ENCODE peak calls at places on chromosomes 13 and 19, in ten cellular contexts. B is OCI-LY7, K is BJ, X is astrocyte of the cerebellum, G is IMR-90, J is AG09309, F is bronchial epithelial cell, Y is fibroblast of pulmonary artery, V is heart left ventricle, M is epithelial cell of esophagus. W is an unnamed sample.

GRCh38 chr19:46487802-46488445 is 7.7 kb downstream of the PNMA8B start:
- DNase-seq in B (peak), K (no peak), X (no peak), G (peak), J (no peak), F (peak), Y (peak), V (peak), M (peak), W (peak)

GRCh38 chr19:12681074-12681987 is at the start of gene DHPS:
- DNase-seq in B (peak), K (peak), X (peak), G (peak), J (peak), F (peak), Y (peak), V (peak), M (peak), W (peak)

GRCh38 chr13:51291341-51291740 is 48.1 kb upstream of the SERPINE3 start:
- DNase-seq in B (no peak), K (no peak), X (no peak), G (peak), J (no peak), F (peak), Y (no peak), V (peak), M (peak), W (no peak)

GRCh38 chr13:29496241-29496712 is 99.2 kb downstream of the SLC7A1 start:
- DNase-seq in B (peak), K (no peak), X (no peak), G (no peak), J (no peak), F (peak), Y (peak), V (peak), M (peak), W (no peak)

GRCh38 chr13:31207630-31208549 is 8.1 kb downstream of the B3GLCT start:
- DNase-seq in B (no peak), K (no peak), X (peak), G (peak), J (no peak), F (no peak), Y (peak), V (peak), M (no peak), W (no peak)

GRCh38 chr13:52128714-52129700 is at the start of gene NEK5:
- DNase-seq in B (no peak), K (no peak), X (peak), G (peak), J (no peak), F (peak), Y (peak), V (peak), M (peak), W (peak)

GRCh38 chr13:70330697-70331361 is 222.6 kb upstream of the KLHL1 start:
- DNase-seq in B (no peak), K (no peak), X (no peak), G (no peak), J (no peak), F (peak), Y (no peak), V (no peak), M (peak), W (no peak)

GRCh38 chr13:97321616-97322321 is 99.6 kb downstream of the MBNL2 start:
- DNase-seq in B (no peak), K (no peak), X (no peak), G (no peak), J (no peak), F (no peak), Y (no peak), V (no peak), M (no peak), W (no peak)

GRCh38 chr19:16851031-16851712 is 22.0 kb downstream of the SIN3B start:
- DNase-seq in B (no peak), K (no peak), X (peak), G (peak), J (no peak), F (no peak), Y (no peak), V (no peak), M (no peak), W (no peak)

GRCh38 chr19:49071860-49072547 is 495 bp downstream of the KCNA7 start:
- DNase-seq in B (no peak), K (no peak), X (no peak), G (no peak), J (no peak), F (no peak), Y (no peak), V (no peak), M (no peak), W (peak)

GRCh38 chr19:47757617-47758432 is 12.5 kb downstream of the NOP53 start:
- DNase-seq in B (no peak), K (no peak), X (no peak), G (no peak), J (no peak), F (no peak), Y (no peak), V (no peak), M (no peak), W (no peak)
- TF ChIP-seq CTCF in B (no peak), K (no peak), X (no peak), G (no peak), J (no peak), F (no peak), Y (no peak), V (no peak), M (no peak), W (no peak)

DNA sequence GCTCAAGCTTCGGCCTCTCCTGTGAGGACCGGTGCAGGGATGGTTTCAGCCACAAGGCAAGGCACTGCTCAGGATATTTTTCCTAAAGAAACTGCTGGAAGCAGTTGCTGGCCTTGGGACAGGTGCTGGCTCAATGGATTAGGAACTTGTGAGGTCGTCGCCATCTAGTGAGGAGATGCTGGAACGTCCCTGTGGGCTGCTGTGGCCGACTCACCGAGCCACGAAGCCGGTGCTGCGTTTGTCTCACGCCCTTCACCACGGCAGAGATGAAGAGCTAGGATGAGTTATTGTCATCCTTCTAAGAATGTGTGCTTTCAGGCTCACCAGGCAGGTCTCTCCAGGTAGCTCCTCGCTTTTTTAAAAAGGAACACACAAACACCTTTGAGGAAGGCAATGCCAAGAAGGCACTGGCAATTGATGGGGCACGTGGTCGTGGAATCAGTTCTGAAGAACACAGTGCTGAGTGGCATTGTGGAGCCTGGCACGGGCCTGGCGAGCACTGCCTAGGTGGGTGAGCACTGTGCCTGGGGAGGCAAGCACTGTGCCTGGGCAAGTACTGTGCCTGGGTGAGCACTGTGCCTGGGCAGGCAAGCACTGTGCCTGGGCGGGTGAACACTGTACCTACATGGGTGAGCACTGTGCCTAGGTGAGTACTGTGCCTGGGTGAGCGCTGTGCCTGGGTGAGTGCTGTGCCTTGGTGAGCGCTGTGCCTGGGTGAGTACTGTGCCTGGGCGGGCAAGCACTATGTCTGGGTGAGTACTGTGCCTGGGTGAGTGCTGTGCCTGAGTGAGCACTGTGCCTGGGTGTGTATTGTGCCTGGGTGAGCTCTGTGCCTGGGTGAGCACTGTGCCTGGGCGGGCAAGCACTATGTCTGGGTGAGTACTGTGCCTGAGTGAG is 140.4 kb downstream of the TEX29 start:
- DNase-seq in B (peak), K (no peak), X (peak), G (peak), J (peak), F (peak), Y (peak), V (no peak), M (peak), W (peak)
- TF ChIP-seq CTCF in B (peak), K (peak), X (peak), G (peak), J (peak), F (peak), Y (peak), V (peak), M (no peak), W (no peak)

DNA sequence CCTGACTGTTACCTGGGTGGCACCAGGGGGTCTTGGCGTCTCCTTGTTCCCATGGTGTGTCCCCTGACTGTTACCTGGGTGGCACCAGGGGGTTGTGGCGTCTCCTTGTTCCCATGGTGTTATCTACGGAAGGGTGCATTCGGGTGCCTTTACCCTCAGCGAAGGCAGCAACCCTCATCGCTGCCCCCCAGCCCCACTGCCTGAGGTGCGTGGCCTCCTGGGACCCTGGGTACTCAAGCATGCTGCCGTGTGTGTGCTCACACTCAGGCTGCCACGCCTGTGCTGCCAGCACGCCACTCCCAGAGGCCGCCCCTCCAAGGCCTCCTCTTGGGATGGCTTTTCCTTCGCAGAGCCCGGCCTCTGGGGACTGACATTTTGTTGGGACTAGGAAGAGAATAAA is 25.1 kb downstream of the TFDP1 start:
- DNase-seq in B (no peak), K (no peak), X (no peak), G (no peak), J (no peak), F (no peak), Y (no peak), V (no peak), M (no peak), W (no peak)
- TF ChIP-seq CTCF in B (no peak), K (no peak), X (no peak), G (no peak), J (no peak), F (no peak), Y (no peak), V (no peak), M (no peak), W (no peak)

DNA sequence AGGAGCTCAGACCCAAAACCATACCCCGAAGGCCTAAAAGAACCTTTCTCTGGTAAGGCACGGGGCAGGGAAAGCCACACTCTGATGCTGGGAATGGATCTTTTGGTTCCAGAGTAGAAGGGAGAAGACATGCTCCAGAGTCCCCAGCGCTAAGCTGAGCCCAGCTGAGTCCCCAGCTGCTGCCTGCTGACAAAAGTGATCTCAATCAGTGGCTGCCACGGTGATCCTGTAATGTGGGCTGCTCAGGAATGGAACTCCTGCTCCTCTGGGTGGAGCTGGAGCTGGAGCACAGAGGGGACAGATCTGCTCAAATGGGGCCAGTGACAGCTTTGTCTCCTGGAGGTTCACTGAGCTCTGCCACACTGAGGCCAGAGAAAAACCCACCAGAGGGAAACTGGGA is 70.5 kb downstream of the MLLT1 start:
- DNase-seq in B (no peak), K (no peak), X (no peak), G (no peak), J (no peak), F (no peak), Y (no peak), V (no peak), M (no peak), W (no peak)
- TF ChIP-seq CTCF in B (no peak), K (no peak), X (no peak), G (no peak), J (no peak), F (no peak), Y (no peak), V (no peak), M (no peak), W (no peak)

DNA sequence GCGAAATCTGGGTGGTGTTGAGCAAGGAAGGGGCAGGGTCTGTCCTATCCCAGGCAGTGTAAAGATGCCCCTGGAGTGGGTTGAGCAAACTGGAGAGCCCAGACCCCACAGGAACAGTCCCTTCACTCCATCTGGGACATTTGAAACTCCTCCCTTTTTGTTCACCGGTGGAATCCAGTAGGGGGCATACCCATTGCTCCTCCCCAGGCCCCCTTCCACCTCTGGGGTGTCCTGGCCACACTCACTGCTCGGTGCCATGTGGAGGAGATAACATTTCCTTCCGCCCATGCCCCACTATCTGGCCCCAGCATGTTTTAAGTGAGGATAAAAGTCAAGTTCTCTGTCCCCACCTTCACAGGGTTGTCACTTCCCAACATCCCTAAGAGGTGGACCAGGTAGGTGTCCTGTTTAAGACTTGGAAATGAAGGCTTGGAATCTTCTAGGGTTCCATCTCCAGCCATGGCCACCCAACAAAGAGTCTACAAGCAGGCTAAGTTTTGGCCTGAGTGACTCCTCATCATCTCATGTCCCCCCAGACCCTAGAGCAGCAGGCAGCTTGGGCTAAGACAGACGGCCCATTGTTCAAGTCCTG is 9.2 kb downstream of the ZNF526 start:
- DNase-seq in B (no peak), K (no peak), X (no peak), G (no peak), J (no peak), F (no peak), Y (no peak), V (no peak), M (no peak), W (no peak)
- TF ChIP-seq CTCF in B (peak), K (no peak), X (no peak), G (no peak), J (no peak), F (no peak), Y (no peak), V (no peak), M (no peak), W (no peak)

W was measured in activated CD8-positive, alpha-beta T cell treated with anti-CD3 and anti-CD28 coated beads for 36 hours.